ENCODE peak calls at places on chromosomes 1 and 21, in five cellular contexts. E is OCI-LY7; T is cardiac muscle cell; L is CD4-positive, CD25-positive, alpha-beta regulatory T cell; V is right atrium auricular region. K is an unnamed sample.

GRCh38 chr1:9352364-9353140 is 59.9 kb downstream of the SPSB1 start:
- DNase-seq in E (no peak), T (peak; percentile 26), L (no peak), V (no peak), K (no peak)

GRCh38 chr1:236950365-236950764 is 53.9 kb downstream of the MT1HL1 start:
- DNase-seq in E (no peak), T (no peak), L (no peak), V (no peak), K (no peak)

GRCh38 chr1:222547260-222547614 is 667 bp downstream of the HHIPL2 start:
- DNase-seq in E (no peak), T (no peak), L (no peak), V (no peak), K (no peak)

GRCh38 chr21:45504021-45504515 is 38.2 kb downstream of the SLC19A1 start:
- DNase-seq in E (no peak), T (no peak), L (no peak), V (no peak), K (no peak)

GRCh38 chr1:76868154-76868882 is 1.0 kb downstream of the ST6GALNAC5 start:
- DNase-seq in E (no peak), T (peak; percentile 69), L (peak; percentile 11), V (no peak), K (no peak)

GRCh38 chr1:24915819-24916602 is 14.1 kb downstream of the RUNX3 start:
- DNase-seq in E (no peak), T (no peak), L (no peak), V (no peak), K (no peak)

GRCh38 chr1:115214098-115214497 is 124.0 kb downstream of the NGF start:
- DNase-seq in E (no peak), T (no peak), L (no peak), V (no peak), K (no peak)

GRCh38 chr1:213683529-213683928 is 304.2 kb upstream of the PROX1 start:
- DNase-seq in E (no peak), T (no peak), L (no peak), V (no peak), K (no peak)

GRCh38 chr1:68011786-68012375 is 38.5 kb downstream of the DIRAS3 start:
- DNase-seq in E (no peak), T (no peak), L (no peak), V (no peak), K (no peak)

GRCh38 chr1:61742620-61743431 is 546 bp downstream of the PATJ start:
- DNase-seq in E (no peak), T (peak; percentile 76), L (no peak), V (no peak), K (no peak)

GRCh38 chr1:154402409-154402921 is 2.7 kb upstream of the IL6R start:
- DNase-seq in E (no peak), T (no peak), L (no peak), V (no peak), K (no peak)

GRCh38 chr1:31063636-31064035 is 1.9 kb downstream of the PUM1 start:
- DNase-seq in E (peak; percentile 42), T (no peak), L (peak; percentile 50), V (no peak), K (no peak)

GRCh38 chr1:2310332-2311183 is 80.8 kb downstream of the MORN1 start:
- DNase-seq in E (no peak), T (no peak), L (no peak), V (no peak), K (no peak)

GRCh38 chr1:63665824-63666223 is 72.6 kb downstream of the PGM1 start:
- DNase-seq in E (no peak), T (no peak), L (no peak), V (no peak), K (no peak)

GRCh38 chr21:46461909-46462308 is 3.2 kb downstream of the DIP2A start:
- DNase-seq in E (no peak), T (no peak), L (no peak), V (no peak), K (no peak)

GRCh38 chr1:166350490-166350889 is 183.7 kb upstream of the FAM78B start:
- DNase-seq in E (no peak), T (no peak), L (no peak), V (no peak), K (no peak)

GRCh38 chr1:47280142-47280541 is 33.8 kb downstream of the STIL start:
- DNase-seq in E (no peak), T (no peak), L (no peak), V (no peak), K (no peak)

GRCh38 chr1:155170101-155170785 is 2.9 kb downstream of the KRTCAP2 start:
- DNase-seq in E (no peak), T (no peak), L (no peak), V (peak; percentile 38), K (no peak)

GRCh38 chr1:67393240-67393639 is 37.0 kb downstream of the SERBP1 start:
- DNase-seq in E (no peak), T (peak; percentile 41), L (no peak), V (no peak), K (peak; percentile 97)

GRCh38 chr1:31699341-31699891 is 4.4 kb downstream of the COL16A1 start:
- DNase-seq in E (peak; percentile 24), T (no peak), L (peak; percentile 58), V (no peak), K (peak; percentile 49)

GRCh38 chr1:5555853-5556252 is 436.4 kb downstream of the NPHP4 start:
- DNase-seq in E (no peak), T (no peak), L (no peak), V (no peak), K (no peak)

GRCh38 chr1:213661346-213661745 is 326.4 kb upstream of the PROX1 start:
- DNase-seq in E (no peak), T (no peak), L (no peak), V (no peak), K (no peak)

GRCh38 chr1:157138220-157139124 is at the start of gene ETV3:
- DNase-seq in E (peak; percentile 87), T (peak; percentile 92), L (peak; percentile 94), V (peak; percentile 90), K (peak; percentile 87)

GRCh38 chr1:235411489-235412486 is 44.6 kb downstream of the TBCE start:
- DNase-seq in E (no peak), T (no peak), L (peak; percentile 5), V (no peak), K (no peak)

GRCh38 chr1:66320231-66320630 is 213.7 kb upstream of the SGIP1 start:
- DNase-seq in E (no peak), T (no peak), L (no peak), V (no peak), K (no peak)

GRCh38 chr21:44984428-44984791 is 44.6 kb downstream of the SLX9 start:
- DNase-seq in E (no peak), T (no peak), L (no peak), V (no peak), K (no peak)

GRCh38 chr1:159981351-159982055 is 27.5 kb upstream of the SLAMF9 start:
- DNase-seq in E (no peak), T (no peak), L (no peak), V (no peak), K (no peak)

GRCh38 chr1:212375986-212376385 is 38.7 kb downstream of the PACC1 start:
- DNase-seq in E (no peak), T (no peak), L (no peak), V (no peak), K (no peak)

GRCh38 chr1:109667452-109668122 is at the start of gene GSTM2:
- DNase-seq in E (peak; percentile 26), T (peak; percentile 95), L (peak; percentile 85), V (peak; percentile 94), K (peak; percentile 47)

GRCh38 chr1:93841771-93842170 is 37.2 kb downstream of the DNTTIP2 start:
- DNase-seq in E (no peak), T (no peak), L (no peak), V (no peak), K (no peak)
- H3K4me3 ChIP-seq in E (no peak overlapping the region), T (no peak overlapping the region), L (no peak overlapping the region), V (no peak overlapping the region), K (no peak overlapping the region)

GRCh38 chr1:119895102-119895501 is 1.2 kb downstream of the ADAM30 start:
- DNase-seq in E (no peak), T (no peak), L (no peak), V (no peak), K (no peak)

GRCh38 chr1:119893827-119894700 is 2.3 kb downstream of the ADAM30 start:
- DNase-seq in E (no peak), T (no peak), L (no peak), V (no peak), K (no peak)

GRCh38 chr1:119896303-119896702 is at the start of gene ADAM30:
- DNase-seq in E (no peak), T (no peak), L (no peak), V (no peak), K (no peak)

GRCh38 chr1:119888476-119888875 is 7.8 kb downstream of the ADAM30 start:
- DNase-seq in E (no peak), T (no peak), L (no peak), V (no peak), K (no peak)

GRCh38 chr1:119893238-119893791 is 3.0 kb downstream of the ADAM30 start:
- DNase-seq in E (no peak), T (no peak), L (peak; percentile 91), V (no peak), K (no peak)
- H3K4me3 ChIP-seq in E (no peak overlapping the region), T (no peak overlapping the region), L (no peak overlapping the region), V (no peak overlapping the region), K (no peak overlapping the region)

GRCh38 chr1:26529405-26529654 is 231 bp upstream of the RPS6KA1 start:
- DNase-seq in E (no peak), T (no peak), L (no peak), V (no peak), K (no peak)
- H3K4me3 ChIP-seq in E (peak overlapping the region; percentile 93), T (peak overlapping the region; percentile 92), L (peak overlapping the region; percentile 26), V (peak overlapping the region; percentile 67), K (peak overlapping the region; percentile 56)

GRCh38 chr1:21836729-21837128 is 24.7 kb downstream of the LDLRAD2 start:
- DNase-seq in E (no peak), T (no peak), L (no peak), V (no peak), K (no peak)
- H3K4me3 ChIP-seq in E (no peak overlapping the region), T (no peak overlapping the region), L (no peak overlapping the region), V (no peak overlapping the region), K (no peak overlapping the region)

GRCh38 chr1:39609618-39610331 is 29.7 kb downstream of the HEYL start:
- DNase-seq in E (peak; percentile 58), T (peak; percentile 51), L (peak; percentile 73), V (peak; percentile 87), K (peak; percentile 57)
- H3K4me3 ChIP-seq in E (no peak overlapping the region), T (no peak overlapping the region), L (no peak overlapping the region), V (peak overlapping the region; percentile 6), K (no peak overlapping the region)

GRCh38 chr1:80445021-80445420 is 1355.7 kb upstream of the ADGRL2 start:
- DNase-seq in E (no peak), T (no peak), L (no peak), V (no peak), K (no peak)

GRCh38 chr1:80444171-80444570 is 1356.6 kb upstream of the ADGRL2 start:
- DNase-seq in E (no peak), T (no peak), L (no peak), V (no peak), K (no peak)

GRCh38 chr1:80450711-80451110 is 1350.0 kb upstream of the ADGRL2 start:
- DNase-seq in E (no peak), T (no peak), L (no peak), V (no peak), K (no peak)

GRCh38 chr1:80448081-80448480 is 1352.7 kb upstream of the ADGRL2 start:
- DNase-seq in E (no peak), T (no peak), L (no peak), V (no peak), K (no peak)

GRCh38 chr1:80447533-80447932 is 1353.2 kb upstream of the ADGRL2 start:
- DNase-seq in E (no peak), T (no peak), L (no peak), V (no peak), K (no peak)
- H3K4me3 ChIP-seq in E (no peak overlapping the region), T (no peak overlapping the region), L (no peak overlapping the region), V (no peak overlapping the region), K (no peak overlapping the region)